ENCODE peak calls at places on chromosomes 13 and 19, in eight cellular contexts. One of them, this sample, is unnamed.

GRCh38 chr13:110134801-110135200 is 172.2 kb downstream of the COL4A1 start:
- DNase-seq in NCI-H446: no peak
- DNase-seq in progenitor cell of endocrine pancreas: no peak
- DNase-seq in T-helper 2 cell treated with Interferon-gamma antibody and Interleukin-4, amounts not matched to agents 5 μg/mL and 100 μg/mL, for 36 hours: no peak
- DNase-seq in T follicular helper cell: no peak
- DNase-seq in HTR-8/SVneo: no peak
- DNase-seq in pancreas: no peak
- DNase-seq in activated CD4-positive, alpha-beta T cell treated with anti-CD3 and anti-CD28 coated beads, Interleukin-2, amount 50 U/mL, for 24 hours: no peak
- DNase-seq in this sample: no peak

GRCh38 chr19:30792561-30793505 is 420.6 kb downstream of the ZNF536 start:
- DNase-seq in NCI-H446: no peak
- DNase-seq in progenitor cell of endocrine pancreas: no peak
- DNase-seq in T-helper 2 cell treated with Interferon-gamma antibody and Interleukin-4, amounts not matched to agents 5 μg/mL and 100 μg/mL, for 36 hours: no peak
- DNase-seq in T follicular helper cell: no peak
- DNase-seq in HTR-8/SVneo: no peak
- DNase-seq in pancreas: no peak
- DNase-seq in activated CD4-positive, alpha-beta T cell treated with anti-CD3 and anti-CD28 coated beads, Interleukin-2, amount 50 U/mL, for 24 hours: no peak
- DNase-seq in this sample: no peak

GRCh38 chr19:41324921-41325639 is 15.1 kb downstream of the CCDC97 start:
- DNase-seq in NCI-H446: no peak
- DNase-seq in progenitor cell of endocrine pancreas: no peak
- DNase-seq in T-helper 2 cell treated with Interferon-gamma antibody and Interleukin-4, amounts not matched to agents 5 μg/mL and 100 μg/mL, for 36 hours: no peak
- DNase-seq in T follicular helper cell: no peak
- DNase-seq in HTR-8/SVneo: peak
- DNase-seq in pancreas: peak
- DNase-seq in activated CD4-positive, alpha-beta T cell treated with anti-CD3 and anti-CD28 coated beads, Interleukin-2, amount 50 U/mL, for 24 hours: no peak
- DNase-seq in this sample: no peak

GRCh38 chr13:92573467-92574057 is 653.0 kb upstream of the GPC6 start:
- DNase-seq in NCI-H446: no peak
- DNase-seq in progenitor cell of endocrine pancreas: no peak
- DNase-seq in T-helper 2 cell treated with Interferon-gamma antibody and Interleukin-4, amounts not matched to agents 5 μg/mL and 100 μg/mL, for 36 hours: no peak
- DNase-seq in T follicular helper cell: no peak
- DNase-seq in HTR-8/SVneo: no peak
- DNase-seq in pancreas: no peak
- DNase-seq in activated CD4-positive, alpha-beta T cell treated with anti-CD3 and anti-CD28 coated beads, Interleukin-2, amount 50 U/mL, for 24 hours: no peak
- DNase-seq in this sample: no peak

GRCh38 chr13:27461940-27462584 is 11.7 kb upstream of the MTIF3 start:
- DNase-seq in NCI-H446: no peak
- DNase-seq in progenitor cell of endocrine pancreas: no peak
- DNase-seq in T-helper 2 cell treated with Interferon-gamma antibody and Interleukin-4, amounts not matched to agents 5 μg/mL and 100 μg/mL, for 36 hours: no peak
- DNase-seq in T follicular helper cell: no peak
- DNase-seq in HTR-8/SVneo: no peak
- DNase-seq in pancreas: no peak
- DNase-seq in activated CD4-positive, alpha-beta T cell treated with anti-CD3 and anti-CD28 coated beads, Interleukin-2, amount 50 U/mL, for 24 hours: no peak
- DNase-seq in this sample: no peak

GRCh38 chr19:54172764-54173699 is at the start of gene TMC4:
- DNase-seq in NCI-H446: no peak
- DNase-seq in progenitor cell of endocrine pancreas: peak
- DNase-seq in T-helper 2 cell treated with Interferon-gamma antibody and Interleukin-4, amounts not matched to agents 5 μg/mL and 100 μg/mL, for 36 hours: no peak
- DNase-seq in T follicular helper cell: no peak
- DNase-seq in HTR-8/SVneo: no peak
- DNase-seq in pancreas: peak
- DNase-seq in activated CD4-positive, alpha-beta T cell treated with anti-CD3 and anti-CD28 coated beads, Interleukin-2, amount 50 U/mL, for 24 hours: no peak
- DNase-seq in this sample: no peak

GRCh38 chr19:46435009-46435408 is 6.3 kb upstream of the PNMA8C start:
- DNase-seq in NCI-H446: no peak
- DNase-seq in progenitor cell of endocrine pancreas: no peak
- DNase-seq in T-helper 2 cell treated with Interferon-gamma antibody and Interleukin-4, amounts not matched to agents 5 μg/mL and 100 μg/mL, for 36 hours: no peak
- DNase-seq in T follicular helper cell: no peak
- DNase-seq in HTR-8/SVneo: no peak
- DNase-seq in pancreas: no peak
- DNase-seq in activated CD4-positive, alpha-beta T cell treated with anti-CD3 and anti-CD28 coated beads, Interleukin-2, amount 50 U/mL, for 24 hours: no peak
- DNase-seq in this sample: no peak

GRCh38 chr19:30898353-30899103 is 450.7 kb downstream of the TSHZ3 start:
- DNase-seq in NCI-H446: no peak
- DNase-seq in progenitor cell of endocrine pancreas: no peak
- DNase-seq in T-helper 2 cell treated with Interferon-gamma antibody and Interleukin-4, amounts not matched to agents 5 μg/mL and 100 μg/mL, for 36 hours: no peak
- DNase-seq in T follicular helper cell: no peak
- DNase-seq in HTR-8/SVneo: no peak
- DNase-seq in pancreas: no peak
- DNase-seq in activated CD4-positive, alpha-beta T cell treated with anti-CD3 and anti-CD28 coated beads, Interleukin-2, amount 50 U/mL, for 24 hours: no peak
- DNase-seq in this sample: no peak

GRCh38 chr19:49357186-49357585 is 5.0 kb downstream of the TEAD2 start:
- DNase-seq in NCI-H446: no peak
- DNase-seq in progenitor cell of endocrine pancreas: no peak
- DNase-seq in T-helper 2 cell treated with Interferon-gamma antibody and Interleukin-4, amounts not matched to agents 5 μg/mL and 100 μg/mL, for 36 hours: no peak
- DNase-seq in T follicular helper cell: no peak
- DNase-seq in HTR-8/SVneo: no peak
- DNase-seq in pancreas: peak
- DNase-seq in activated CD4-positive, alpha-beta T cell treated with anti-CD3 and anti-CD28 coated beads, Interleukin-2, amount 50 U/mL, for 24 hours: no peak
- DNase-seq in this sample: no peak

GRCh38 chr19:50416034-50416814 is 2.5 kb upstream of the SPIB start:
- DNase-seq in NCI-H446: no peak
- DNase-seq in progenitor cell of endocrine pancreas: no peak
- DNase-seq in T-helper 2 cell treated with Interferon-gamma antibody and Interleukin-4, amounts not matched to agents 5 μg/mL and 100 μg/mL, for 36 hours: no peak
- DNase-seq in T follicular helper cell: no peak
- DNase-seq in HTR-8/SVneo: no peak
- DNase-seq in pancreas: peak
- DNase-seq in activated CD4-positive, alpha-beta T cell treated with anti-CD3 and anti-CD28 coated beads, Interleukin-2, amount 50 U/mL, for 24 hours: no peak
- DNase-seq in this sample: no peak

GRCh38 chr19:45947926-45948325 is 25.7 kb downstream of the NOVA2 start:
- DNase-seq in NCI-H446: no peak
- DNase-seq in progenitor cell of endocrine pancreas: no peak
- DNase-seq in T-helper 2 cell treated with Interferon-gamma antibody and Interleukin-4, amounts not matched to agents 5 μg/mL and 100 μg/mL, for 36 hours: no peak
- DNase-seq in T follicular helper cell: no peak
- DNase-seq in HTR-8/SVneo: no peak
- DNase-seq in pancreas: no peak
- DNase-seq in activated CD4-positive, alpha-beta T cell treated with anti-CD3 and anti-CD28 coated beads, Interleukin-2, amount 50 U/mL, for 24 hours: no peak
- DNase-seq in this sample: no peak

GRCh38 chr13:59176775-59177174 is 987.0 kb downstream of the DIAPH3 start:
- DNase-seq in NCI-H446: no peak
- DNase-seq in progenitor cell of endocrine pancreas: no peak
- DNase-seq in T-helper 2 cell treated with Interferon-gamma antibody and Interleukin-4, amounts not matched to agents 5 μg/mL and 100 μg/mL, for 36 hours: no peak
- DNase-seq in T follicular helper cell: no peak
- DNase-seq in HTR-8/SVneo: no peak
- DNase-seq in pancreas: no peak
- DNase-seq in activated CD4-positive, alpha-beta T cell treated with anti-CD3 and anti-CD28 coated beads, Interleukin-2, amount 50 U/mL, for 24 hours: no peak
- DNase-seq in this sample: no peak

GRCh38 chr13:48542581-48543341 is 9.9 kb upstream of the RCBTB2 start:
- DNase-seq in NCI-H446: peak
- DNase-seq in progenitor cell of endocrine pancreas: no peak
- DNase-seq in T-helper 2 cell treated with Interferon-gamma antibody and Interleukin-4, amounts not matched to agents 5 μg/mL and 100 μg/mL, for 36 hours: no peak
- DNase-seq in T follicular helper cell: no peak
- DNase-seq in HTR-8/SVneo: no peak
- DNase-seq in pancreas: peak
- DNase-seq in activated CD4-positive, alpha-beta T cell treated with anti-CD3 and anti-CD28 coated beads, Interleukin-2, amount 50 U/mL, for 24 hours: no peak
- DNase-seq in this sample: no peak

GRCh38 chr19:40607898-40608621 is 6.9 kb downstream of the LTBP4 start:
- DNase-seq in NCI-H446: no peak
- DNase-seq in progenitor cell of endocrine pancreas: no peak
- DNase-seq in T-helper 2 cell treated with Interferon-gamma antibody and Interleukin-4, amounts not matched to agents 5 μg/mL and 100 μg/mL, for 36 hours: no peak
- DNase-seq in T follicular helper cell: no peak
- DNase-seq in HTR-8/SVneo: no peak
- DNase-seq in pancreas: peak
- DNase-seq in activated CD4-positive, alpha-beta T cell treated with anti-CD3 and anti-CD28 coated beads, Interleukin-2, amount 50 U/mL, for 24 hours: no peak
- DNase-seq in this sample: no peak

GRCh38 chr19:50975766-50976165 is 6.4 kb upstream of the KLK6 start:
- DNase-seq in NCI-H446: no peak
- DNase-seq in progenitor cell of endocrine pancreas: no peak
- DNase-seq in T-helper 2 cell treated with Interferon-gamma antibody and Interleukin-4, amounts not matched to agents 5 μg/mL and 100 μg/mL, for 36 hours: no peak
- DNase-seq in T follicular helper cell: no peak
- DNase-seq in HTR-8/SVneo: no peak
- DNase-seq in pancreas: no peak
- DNase-seq in activated CD4-positive, alpha-beta T cell treated with anti-CD3 and anti-CD28 coated beads, Interleukin-2, amount 50 U/mL, for 24 hours: no peak
- DNase-seq in this sample: no peak

GRCh38 chr19:4745986-4746385 is 22.3 kb upstream of the DPP9 start:
- DNase-seq in NCI-H446: no peak
- DNase-seq in progenitor cell of endocrine pancreas: no peak
- DNase-seq in T-helper 2 cell treated with Interferon-gamma antibody and Interleukin-4, amounts not matched to agents 5 μg/mL and 100 μg/mL, for 36 hours: no peak
- DNase-seq in T follicular helper cell: no peak
- DNase-seq in HTR-8/SVneo: no peak
- DNase-seq in pancreas: no peak
- DNase-seq in activated CD4-positive, alpha-beta T cell treated with anti-CD3 and anti-CD28 coated beads, Interleukin-2, amount 50 U/mL, for 24 hours: no peak
- DNase-seq in this sample: no peak